ENCODE peak calls at places on chromosome 22, in six cellular contexts. N is heart left ventricle, A is heart right ventricle, T is sigmoid colon, B is PC-9, C is lower lobe of right lung. L is an unnamed sample. For H3K4me1 and H3K27me3, the result is how much of the 10 kb centered on the place peaks cover.

GRCh38 chr22:41825376-41825775 is 7.5 kb upstream of the SREBF2 start:
- DNase-seq in N (peak), A (no peak), T (no peak), B (no peak), C (no peak), L (no peak)

GRCh38 chr22:50473855-50474671 is 772 bp downstream of the SBF1 start:
- DNase-seq in N (peak), A (peak), T (peak), B (peak), C (peak), L (no peak)

GRCh38 chr22:25623310-25623734 is 58.8 kb downstream of the GRK3 start:
- DNase-seq in N (no peak), A (no peak), T (no peak), B (no peak), C (no peak), L (no peak)

GRCh38 chr22:46017166-46017565 is 40.2 kb upstream of the WNT7B start:
- DNase-seq in N (no peak), A (no peak), T (no peak), B (no peak), C (no peak), L (no peak)

GRCh38 chr22:22460635-22461034 is 47.9 kb downstream of the ZNF280B start:
- DNase-seq in N (no peak), A (no peak), T (no peak), B (no peak), C (no peak), L (no peak)

GRCh38 chr22:35629406-35630234 is 12.5 kb upstream of the MB start:
- DNase-seq in N (peak), A (peak), T (peak), B (peak), C (peak), L (peak)

GRCh38 chr22:45911601-45912271 is 65.2 kb downstream of the WNT7B start:
- DNase-seq in N (peak), A (peak), T (no peak), B (peak), C (peak), L (no peak)

GRCh38 chr22:17570851-17571631 is 7.7 kb downstream of the SLC25A18 start:
- DNase-seq in N (peak), A (peak), T (peak), B (peak), C (peak), L (no peak)

GRCh38 chr22:49211176-49211575 is 616.5 kb downstream of the BRD1 start:
- DNase-seq in N (peak), A (no peak), T (peak), B (no peak), C (peak), L (no peak)

GRCh38 chr22:22897036-22897435 is 9.4 kb downstream of the IGLL5 start:
- DNase-seq in N (no peak), A (no peak), T (peak), B (no peak), C (no peak), L (no peak)

GRCh38 chr22:49991907-49992533 is 20.5 kb downstream of the IL17REL start:
- DNase-seq in N (no peak), A (no peak), T (no peak), B (peak), C (no peak), L (no peak)

GRCh38 chr22:32520612-32521011 is 46.0 kb downstream of the FBXO7 start:
- DNase-seq in N (no peak), A (no peak), T (no peak), B (peak), C (no peak), L (no peak)

GRCh38 chr22:32517921-32518320 is 43.3 kb downstream of the FBXO7 start:
- DNase-seq in N (no peak), A (no peak), T (no peak), B (peak), C (no peak), L (no peak)

GRCh38 chr22:32518351-32518750 is 43.7 kb downstream of the FBXO7 start:
- DNase-seq in N (no peak), A (no peak), T (no peak), B (peak), C (no peak), L (no peak)

GRCh38 chr22:32517488-32517887 is 42.9 kb downstream of the FBXO7 start:
- DNase-seq in N (no peak), A (no peak), T (no peak), B (no peak), C (no peak), L (no peak)

DNA sequence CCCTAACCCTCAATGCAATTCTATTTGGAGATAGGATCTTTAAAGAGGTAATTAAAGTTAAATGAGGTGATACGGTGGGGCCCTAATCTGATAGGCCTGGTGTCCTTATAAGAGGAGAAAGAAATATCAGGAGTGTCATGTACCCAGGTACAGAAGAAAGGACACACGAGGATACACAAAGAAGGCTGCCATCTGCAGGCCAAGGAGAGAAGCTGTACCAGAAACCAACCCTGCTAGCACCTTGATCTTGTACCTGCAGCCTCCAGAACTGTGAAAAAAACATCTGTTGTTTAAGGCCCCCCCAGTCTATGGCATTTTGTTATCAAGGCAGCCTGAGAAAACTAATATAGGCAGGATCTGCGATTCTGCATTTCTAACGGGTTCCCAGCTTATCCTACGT is 44.2 kb downstream of the FBXO7 start:
- DNase-seq in N (no peak), A (no peak), T (no peak), B (peak), C (no peak), L (no peak)
- TF ChIP-seq CTCF in N (no peak), A (no peak), T (no peak), B (peak), C (no peak), L (peak)

GRCh38 chr22:44026066-44026629 is 2.0 kb downstream of the PARVB start:
- DNase-seq in N (peak), A (no peak), T (no peak), B (no peak), C (peak), L (no peak)
- H3K4me1 ChIP-seq in N (half or more), A (under half), T (under half), B (under half), C (half or more), L (under half)

GRCh38 chr22:19762315-19763140 is 1.9 kb downstream of the TBX1 start:
- DNase-seq in N (no peak), A (no peak), T (no peak), B (no peak), C (no peak), L (no peak)

GRCh38 chr22:19760652-19761002 is at the start of gene TBX1:
- DNase-seq in N (no peak), A (no peak), T (no peak), B (no peak), C (no peak), L (no peak)

GRCh38 chr22:19759994-19760651 is 455 bp upstream of the TBX1 start:
- DNase-seq in N (no peak), A (no peak), T (no peak), B (no peak), C (no peak), L (no peak)

GRCh38 chr22:19761500-19762314 is 1.1 kb downstream of the TBX1 start:
- DNase-seq in N (no peak), A (no peak), T (no peak), B (no peak), C (no peak), L (no peak)

GRCh38 chr22:19761022-19761499 is 483 bp downstream of the TBX1 start:
- DNase-seq in N (no peak), A (no peak), T (no peak), B (no peak), C (no peak), L (no peak)
- H3K27me3 ChIP-seq in N (half or more), A (half or more), T (half or more), B (under half), C (half or more), L (under half)

GRCh38 chr22:37196539-37197450 is 8.7 kb upstream of the C1QTNF6 start:
- DNase-seq in N (peak), A (peak), T (peak), B (peak), C (peak), L (peak)
- TF ChIP-seq CTCF in N (peak), A (no peak), T (peak), B (peak), C (no peak), L (peak)